ENCODE peak calls at places on chromosomes 5 and 9, in nine cellular contexts. J, U, H, C, W, I, P, Y and R are unnamed samples.

GRCh38 chr5:39757121-39757520 is 332.3 kb upstream of the DAB2 start:
- DNase-seq in H (no peak), Y (no peak), U (no peak), I (no peak), P (peak; percentile 4), C (no peak), W (no peak), J (no peak), R (no peak)

GRCh38 chr9:127178646-127179632 is 56.5 kb upstream of the ANGPTL2 start:
- DNase-seq in H (peak; percentile 39), P (no peak), I (no peak), J (peak; percentile 46), U (no peak), C (no peak), W (peak; percentile 38), Y (peak; percentile 68), R (no peak)

GRCh38 chr5:27494845-27495244 is 456.5 kb upstream of the CDH9 start:
- DNase-seq in U (no peak), P (no peak), H (no peak), I (no peak), C (no peak), J (no peak), Y (no peak), W (no peak), R (peak; percentile 73)

GRCh38 chr5:620152-620551 is 8.0 kb downstream of the CEP72 start:
- DNase-seq in J (no peak), C (no peak), H (no peak), W (peak; percentile 30), P (no peak), U (no peak), Y (peak; percentile 44), I (no peak), R (no peak)

GRCh38 chr9:119811030-119811429 is 441.8 kb upstream of the BRINP1 start:
- DNase-seq in C (no peak), W (no peak), P (peak; percentile 97), H (no peak), I (no peak), U (no peak), J (no peak), Y (no peak), R (peak; percentile 33)

GRCh38 chr5:126918624-126918957 is 111.8 kb downstream of the MARCHF3 start:
- DNase-seq in H (no peak), I (no peak), W (no peak), U (no peak), Y (no peak), J (no peak), C (no peak), P (peak; percentile 51), R (no peak)

GRCh38 chr5:131814990-131815389 is 18.2 kb upstream of the FNIP1 start:
- DNase-seq in I (no peak), U (no peak), J (no peak), C (no peak), H (no peak), P (peak; percentile 68), W (no peak), Y (no peak), R (peak; percentile 76)

GRCh38 chr5:145562931-145563330 is 272.2 kb downstream of the PRELID2 start:
- DNase-seq in I (no peak), J (no peak), P (no peak), C (no peak), U (no peak), Y (no peak), W (no peak), H (no peak), R (no peak)

GRCh38 chr9:110156902-110157301 is 51.1 kb downstream of the C9orf152 start:
- DNase-seq in Y (no peak), P (peak; percentile 86), C (no peak), H (no peak), W (no peak), I (peak; percentile 70), J (no peak), U (no peak), R (no peak)

GRCh38 chr5:36875051-36875788 is 1.3 kb upstream of the NIPBL start:
- DNase-seq in J (peak; percentile 73), H (peak; percentile 44), W (peak; percentile 63), I (peak; percentile 63), P (peak; percentile 81), C (peak; percentile 46), Y (peak; percentile 72), U (peak; percentile 30), R (no peak)

GRCh38 chr5:130874861-130875419 is 290.1 kb downstream of the HINT1 start:
- DNase-seq in W (no peak), H (no peak), Y (no peak), C (no peak), I (no peak), U (no peak), J (no peak), P (peak; percentile 1), R (no peak)

GRCh38 chr9:105067895-105068580 is 140.1 kb upstream of the ABCA1 start:
- DNase-seq in I (no peak), W (no peak), H (no peak), P (peak; percentile 68), J (no peak), C (no peak), U (no peak), Y (no peak), R (peak; percentile 78)

GRCh38 chr5:59093329-59093728 is 510.5 kb downstream of the RAB3C start:
- DNase-seq in Y (no peak), P (no peak), W (no peak), I (no peak), H (no peak), C (no peak), J (no peak), U (no peak), R (no peak)

GRCh38 chr9:78297672-78297961 is 692 bp downstream of the PSAT1 start:
- DNase-seq in P (no peak), H (no peak), Y (no peak), U (no peak), C (no peak), I (no peak), J (no peak), W (no peak), R (no peak)

GRCh38 chr5:55821731-55822512 is 29.2 kb upstream of the IL31RA start:
- DNase-seq in W (no peak), Y (no peak), H (peak; percentile 51), U (peak; percentile 82), J (no peak), C (no peak), P (peak; percentile 39), I (no peak), R (no peak)

GRCh38 chr5:150599917-150600511 is 40.4 kb upstream of the SYNPO start:
- DNase-seq in Y (peak; percentile 86), W (peak; percentile 79), C (peak; percentile 85), P (peak; percentile 55), I (no peak), U (peak; percentile 86), J (peak; percentile 82), H (no peak), R (peak; percentile 93)

GRCh38 chr5:175902013-175902412 is 30.6 kb downstream of the CPLX2 start:
- DNase-seq in I (no peak), J (no peak), U (no peak), Y (no peak), P (no peak), W (no peak), C (no peak), H (no peak), R (no peak)

GRCh38 chr5:159051431-159052281 is 48.1 kb downstream of the EBF1 start:
- DNase-seq in P (peak; percentile 80), C (peak; percentile 67), I (peak; percentile 73), H (peak; percentile 56), W (no peak), J (peak; percentile 62), Y (peak; percentile 68), U (no peak), R (no peak)

GRCh38 chr9:89996106-89996505 is 391.3 kb downstream of the GADD45G start:
- DNase-seq in P (no peak), J (no peak), U (no peak), H (no peak), I (no peak), Y (no peak), W (no peak), C (no peak), R (no peak)

GRCh38 chr9:86802900-86803673 is 144.2 kb downstream of the GAS1 start:
- DNase-seq in Y (no peak), I (no peak), C (no peak), P (no peak), U (no peak), W (no peak), H (no peak), J (no peak), R (no peak)
- H3K27ac ChIP-seq in Y (no peak overlapping the region), I (no peak overlapping the region), C (no peak overlapping the region), P (no peak overlapping the region), U (no peak overlapping the region), W (no peak overlapping the region), H (no peak overlapping the region), J (no peak overlapping the region), R (no peak overlapping the region)

DNA sequence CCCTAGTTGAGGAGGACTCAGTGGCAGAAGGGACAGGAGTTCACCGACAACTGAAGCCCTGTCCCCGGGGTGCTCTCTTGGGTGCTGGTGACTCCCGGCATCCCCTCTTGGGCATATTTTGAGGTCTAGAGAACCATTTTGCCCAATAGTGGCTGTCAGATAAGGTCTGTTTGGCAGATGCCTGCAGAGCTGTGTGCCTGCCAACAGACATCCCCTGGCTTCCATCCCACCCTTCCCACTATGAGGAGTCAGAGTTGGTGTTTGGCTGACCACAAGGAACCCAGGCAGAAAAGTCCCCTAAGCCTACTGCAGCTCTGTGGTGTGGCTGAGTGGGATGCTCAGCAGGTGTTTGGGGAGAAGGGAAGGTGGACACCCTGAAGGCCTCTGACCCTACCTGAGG is 207.0 kb downstream of the AUH start:
- DNase-seq in I (no peak), Y (no peak), U (no peak), W (no peak), H (no peak), P (no peak), J (no peak), C (no peak), R (no peak)
- H3K4me1 ChIP-seq in I (no peaks in the 10 kb centered on the region), Y (peaks cover under 1% of the 10 kb centered on the region), U (no peaks in the 10 kb centered on the region), W (peaks cover 2% of the 10 kb centered on the region), H (no peaks in the 10 kb centered on the region), P (no peaks in the 10 kb centered on the region), J (no peaks in the 10 kb centered on the region), C (peaks cover 4% of the 10 kb centered on the region), R (no peaks in the 10 kb centered on the region)

GRCh38 chr5:14870347-14871083 is 1.1 kb downstream of the ANKH start:
- DNase-seq in I (peak; percentile 79), C (peak; percentile 39), W (no peak), Y (no peak), J (peak; percentile 55), H (no peak), P (peak; percentile 47), U (peak; percentile 49), R (no peak)
- H3K27ac ChIP-seq in I (peak overlapping the region; percentile 45), C (peak overlapping the region; percentile 99), W (peak overlapping the region; percentile 98), Y (peak overlapping the region; percentile 94), J (peak overlapping the region; percentile 90), H (no peak overlapping the region), P (no peak overlapping the region), U (no peak overlapping the region), R (no peak overlapping the region)

GRCh38 chr9:134351777-134352176 is 25.5 kb downstream of the RXRA start:
- DNase-seq in Y (no peak), U (no peak), P (no peak), I (no peak), H (no peak), W (no peak), J (no peak), C (no peak), R (no peak)
- H3K4me1 ChIP-seq in Y (peaks cover 85% of the 10 kb centered on the region), U (no peaks in the 10 kb centered on the region), P (peaks cover 7% of the 10 kb centered on the region), I (no peaks in the 10 kb centered on the region), H (no peaks in the 10 kb centered on the region), W (peaks cover 95% of the 10 kb centered on the region), J (peaks cover 100% of the 10 kb centered on the region), C (peaks cover 100% of the 10 kb centered on the region), R (peaks cover 11% of the 10 kb centered on the region)

GRCh38 chr9:135815433-135816178 is 91.7 kb downstream of the CAMSAP1 start:
- DNase-seq in C (no peak), P (no peak), H (no peak), U (no peak), Y (no peak), W (no peak), J (no peak), I (no peak), R (no peak)
- H3K27ac ChIP-seq in C (no peak overlapping the region), P (no peak overlapping the region), H (no peak overlapping the region), U (no peak overlapping the region), Y (no peak overlapping the region), W (no peak overlapping the region), J (no peak overlapping the region), I (no peak overlapping the region), R (no peak overlapping the region)